ENCODE peak calls at places on chromosomes 12 and 14, in seven cellular contexts. M, C, Y, S, N, G and J are unnamed samples.
A peak's percentile ranks its signal among the peaks of the same experiment; 100 is the strongest.

GRCh38 chr12:124476011-124476400 is 91.4 kb downstream of the NCOR2 start:
- DNase-seq in M (no peak), C (no peak), Y (no peak), S (no peak), N (no peak), G (no peak), J (no peak)

GRCh38 chr12:59030415-59030814 is 110.1 kb upstream of the LRIG3 start:
- DNase-seq in M (no peak), C (no peak), Y (no peak), S (no peak), N (no peak), G (no peak), J (no peak)

GRCh38 chr12:6310771-6311610 is 509 bp downstream of the PLEKHG6 start:
- DNase-seq in M (no peak), C (no peak), Y (no peak), S (no peak), N (peak; percentile 86), G (no peak), J (no peak)

GRCh38 chr12:50964432-50964831 is 12.1 kb downstream of the HIGD1C start:
- DNase-seq in M (no peak), C (no peak), Y (no peak), S (no peak), N (no peak), G (no peak), J (no peak)

GRCh38 chr14:55129086-55129427 is at the start of gene LGALS3:
- DNase-seq in M (no peak), C (no peak), Y (no peak), S (no peak), N (peak; percentile 92), G (peak; percentile 70), J (peak; percentile 93)

GRCh38 chr14:68564236-68564825 is 228.5 kb downstream of the ZFP36L1 start:
- DNase-seq in M (no peak), C (no peak), Y (no peak), S (no peak), N (no peak), G (no peak), J (peak; percentile 84)

GRCh38 chr12:71208053-71208685 is 50.4 kb upstream of the TSPAN8 start:
- DNase-seq in M (no peak), C (no peak), Y (no peak), S (peak; percentile 7), N (no peak), G (no peak), J (no peak)

GRCh38 chr14:83164016-83164415 is 1630.4 kb upstream of the SEL1L start:
- DNase-seq in M (no peak), C (no peak), Y (peak; percentile 89), S (no peak), N (no peak), G (peak; percentile 73), J (no peak)

GRCh38 chr14:75143761-75144527 is 17.1 kb upstream of the NEK9 start:
- DNase-seq in M (no peak), C (no peak), Y (no peak), S (no peak), N (no peak), G (no peak), J (no peak)

GRCh38 chr12:262817-263216 is at the start of gene SLC6A13:
- DNase-seq in M (no peak), C (no peak), Y (peak; percentile 44), S (no peak), N (peak; percentile 75), G (no peak), J (no peak)

GRCh38 chr12:122820838-122821271 is 14.4 kb upstream of the HIP1R start:
- DNase-seq in M (no peak), C (no peak), Y (no peak), S (no peak), N (no peak), G (no peak), J (no peak)

GRCh38 chr14:51609987-51610283 is 41.8 kb upstream of the FRMD6 start:
- DNase-seq in M (no peak), C (no peak), Y (peak; percentile 87), S (no peak), N (no peak), G (peak; percentile 54), J (no peak)

GRCh38 chr12:118981285-118982201 is at the start of gene SRRM4:
- DNase-seq in M (no peak), C (peak; percentile 49), Y (no peak), S (no peak), N (peak; percentile 90), G (no peak), J (no peak)

GRCh38 chr12:118980407-118981014 is 830 bp upstream of the SRRM4 start:
- DNase-seq in M (no peak), C (no peak), Y (no peak), S (no peak), N (peak; percentile 48), G (no peak), J (no peak)

GRCh38 chr14:21505009-21505553 is 6.1 kb downstream of the METTL3 start:
- DNase-seq in M (no peak), C (no peak), Y (peak; percentile 40), S (no peak), N (no peak), G (no peak), J (no peak)

GRCh38 chr12:77433799-77434198 is 368.4 kb upstream of the E2F7 start:
- DNase-seq in M (no peak), C (no peak), Y (peak; percentile 1), S (no peak), N (no peak), G (peak; percentile 1), J (no peak)

GRCh38 chr12:100168562-100168961 is 25.9 kb upstream of the BLTP3B start:
- DNase-seq in M (no peak), C (no peak), Y (no peak), S (no peak), N (no peak), G (no peak), J (no peak)

GRCh38 chr14:49218436-49219092 is 367.6 kb downstream of the RPS29 start:
- DNase-seq in M (no peak), C (no peak), Y (no peak), S (no peak), N (no peak), G (peak; percentile 37), J (no peak)

GRCh38 chr12:107320031-107320928 is 226.9 kb upstream of the CRY1 start:
- DNase-seq in M (peak; percentile 60), C (no peak), Y (peak; percentile 56), S (no peak), N (peak; percentile 58), G (peak; percentile 5), J (no peak)

GRCh38 chr12:67909091-67909531 is 80.1 kb upstream of the IFNG-AS1 start:
- DNase-seq in M (no peak), C (no peak), Y (peak; percentile 81), S (no peak), N (no peak), G (no peak), J (no peak)

GRCh38 chr12:32533971-32534590 is 134.7 kb downstream of the FGD4 start:
- DNase-seq in M (no peak), C (peak; percentile 19), Y (peak; percentile 100), S (peak; percentile 1), N (peak; percentile 60), G (peak; percentile 99), J (no peak)